ENCODE peak calls at places on chromosomes 1 and 21, in six cellular contexts. V is ovary, I is suprapubic skin, Q is transverse colon, H is stomach, K is A549. O is an unnamed sample.

GRCh38 chr1:156802421-156802820 is 14.2 kb downstream of the SH2D2A start:
- DNase-seq in V (no peak), I (peak), Q (no peak), H (no peak), K (no peak), O (no peak)

GRCh38 chr21:45404726-45405270 is at the start of gene COL18A1:
- DNase-seq in V (peak), I (no peak), Q (peak), H (peak), K (peak), O (peak)

GRCh38 chr1:150560011-150560438 is 10.8 kb downstream of the ADAMTSL4 start:
- DNase-seq in V (peak), I (peak), Q (peak), H (peak), K (peak), O (peak)

GRCh38 chr1:226889616-226890330 is 19.4 kb downstream of the PSEN2 start:
- DNase-seq in V (no peak), I (no peak), Q (no peak), H (no peak), K (no peak), O (no peak)

GRCh38 chr1:13652238-13652637 is 47.8 kb upstream of the PRDM2 start:
- DNase-seq in V (no peak), I (no peak), Q (no peak), H (no peak), K (no peak), O (no peak)

GRCh38 chr21:27633631-27634030 is 666.7 kb upstream of the ADAMTS5 start:
- DNase-seq in V (no peak), I (no peak), Q (no peak), H (no peak), K (no peak), O (no peak)

GRCh38 chr1:247385283-247385682 is 30.7 kb upstream of the NLRP3 start:
- DNase-seq in V (no peak), I (no peak), Q (no peak), H (no peak), K (no peak), O (no peak)

GRCh38 chr21:34870246-34870645 is 178.9 kb downstream of the RUNX1 start:
- DNase-seq in V (no peak), I (no peak), Q (no peak), H (no peak), K (no peak), O (no peak)

GRCh38 chr21:46084041-46084561 is 13.8 kb upstream of the COL6A2 start:
- DNase-seq in V (no peak), I (no peak), Q (no peak), H (no peak), K (no peak), O (no peak)

GRCh38 chr21:35583566-35584216 is 476.6 kb downstream of the SETD4 start:
- DNase-seq in V (no peak), I (no peak), Q (no peak), H (no peak), K (no peak), O (no peak)

GRCh38 chr1:7253118-7253480 is 467.8 kb downstream of the CAMTA1 start:
- DNase-seq in V (no peak), I (peak), Q (no peak), H (no peak), K (no peak), O (no peak)

GRCh38 chr1:178928985-178929384 is 58.1 kb upstream of the ANGPTL1 start:
- DNase-seq in V (no peak), I (no peak), Q (no peak), H (no peak), K (no peak), O (no peak)

GRCh38 chr1:67611841-67612240 is 73.2 kb upstream of the GADD45A start:
- DNase-seq in V (no peak), I (no peak), Q (no peak), H (no peak), K (no peak), O (no peak)

GRCh38 chr1:56816909-56817308 is 2.3 kb downstream of the FYB2 start:
- DNase-seq in V (no peak), I (no peak), Q (no peak), H (no peak), K (no peak), O (no peak)

GRCh38 chr1:26826261-26827201 is at the start of gene ZDHHC18:
- DNase-seq in V (peak), I (no peak), Q (peak), H (peak), K (peak), O (peak)

GRCh38 chr1:187516874-187517273 is 688.1 kb downstream of the PLA2G4A start:
- DNase-seq in V (no peak), I (no peak), Q (no peak), H (no peak), K (no peak), O (no peak)

DNA sequence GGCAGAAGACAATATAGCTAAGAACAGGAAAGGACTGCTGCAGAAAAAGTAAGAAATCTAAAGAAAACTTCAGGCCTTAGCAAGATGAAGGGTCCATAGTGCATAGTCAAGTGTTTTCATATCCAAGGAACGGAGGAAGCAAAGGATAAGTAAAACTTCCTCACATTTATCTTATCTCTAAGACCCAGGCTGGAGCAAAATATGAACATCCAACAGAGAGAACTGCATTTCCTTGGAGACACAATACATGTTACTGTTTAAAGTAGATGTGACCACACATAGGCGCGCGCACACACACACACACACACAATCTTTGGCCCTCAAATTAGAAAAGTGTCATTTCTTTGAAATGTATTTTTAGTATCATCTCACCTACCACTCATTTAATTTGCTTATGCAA is 66.7 kb downstream of the TTLL7 start:
- DNase-seq in V (no peak), I (no peak), Q (no peak), H (no peak), K (no peak), O (no peak)
- H3K27ac ChIP-seq in V (no peak), I (no peak), Q (no peak), H (no peak), K (no peak), O (no peak)

GRCh38 chr1:61910035-61910434 is 167.8 kb downstream of the PATJ start:
- DNase-seq in V (no peak), I (no peak), Q (no peak), H (no peak), K (no peak), O (no peak)

GRCh38 chr1:61914823-61915482 is 172.7 kb downstream of the PATJ start:
- DNase-seq in V (no peak), I (no peak), Q (no peak), H (no peak), K (no peak), O (no peak)
- TF ChIP-seq EP300 in V (no peak), I (no peak), Q (no peak), H (no peak), K (no peak), O (no peak)

GRCh38 chr21:39084979-39085729 is 98.1 kb downstream of the PSMG1 start:
- DNase-seq in V (no peak), I (no peak), Q (no peak), H (no peak), K (no peak), O (no peak)
- H3K27ac ChIP-seq in V (no peak), I (no peak), Q (no peak), H (no peak), K (no peak), O (no peak)

GRCh38 chr1:100759188-100759587 is 39.6 kb downstream of the VCAM1 start:
- DNase-seq in V (no peak), I (no peak), Q (no peak), H (no peak), K (no peak), O (no peak)
- TF ChIP-seq EP300 in V (no peak), I (no peak), Q (no peak), H (no peak), K (no peak), O (no peak)

DNA sequence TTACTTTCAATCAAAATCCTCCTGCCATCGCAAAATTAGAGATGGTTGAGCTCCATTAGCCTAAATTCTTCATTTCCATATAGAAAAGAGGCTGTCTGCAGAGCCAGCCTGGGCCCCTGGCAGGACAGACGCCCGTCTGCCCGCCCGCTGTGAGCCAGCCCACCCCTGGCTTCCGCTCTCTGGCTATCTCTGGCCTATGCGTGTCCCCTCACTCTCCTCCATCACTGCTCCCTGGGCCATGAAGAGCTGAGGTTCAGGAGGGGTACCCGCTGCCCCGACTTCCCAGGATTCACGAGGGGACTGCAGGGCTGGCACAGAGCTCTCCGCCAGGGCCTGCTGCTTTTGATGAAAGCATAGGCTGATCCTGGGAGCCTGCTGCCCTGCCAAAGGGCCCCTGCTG is 117.6 kb downstream of the CASZ1 start:
- DNase-seq in V (no peak), I (no peak), Q (no peak), H (no peak), K (no peak), O (peak)
- H3K27ac ChIP-seq in V (no peak), I (peak), Q (peak), H (peak), K (no peak), O (peak)

DNA sequence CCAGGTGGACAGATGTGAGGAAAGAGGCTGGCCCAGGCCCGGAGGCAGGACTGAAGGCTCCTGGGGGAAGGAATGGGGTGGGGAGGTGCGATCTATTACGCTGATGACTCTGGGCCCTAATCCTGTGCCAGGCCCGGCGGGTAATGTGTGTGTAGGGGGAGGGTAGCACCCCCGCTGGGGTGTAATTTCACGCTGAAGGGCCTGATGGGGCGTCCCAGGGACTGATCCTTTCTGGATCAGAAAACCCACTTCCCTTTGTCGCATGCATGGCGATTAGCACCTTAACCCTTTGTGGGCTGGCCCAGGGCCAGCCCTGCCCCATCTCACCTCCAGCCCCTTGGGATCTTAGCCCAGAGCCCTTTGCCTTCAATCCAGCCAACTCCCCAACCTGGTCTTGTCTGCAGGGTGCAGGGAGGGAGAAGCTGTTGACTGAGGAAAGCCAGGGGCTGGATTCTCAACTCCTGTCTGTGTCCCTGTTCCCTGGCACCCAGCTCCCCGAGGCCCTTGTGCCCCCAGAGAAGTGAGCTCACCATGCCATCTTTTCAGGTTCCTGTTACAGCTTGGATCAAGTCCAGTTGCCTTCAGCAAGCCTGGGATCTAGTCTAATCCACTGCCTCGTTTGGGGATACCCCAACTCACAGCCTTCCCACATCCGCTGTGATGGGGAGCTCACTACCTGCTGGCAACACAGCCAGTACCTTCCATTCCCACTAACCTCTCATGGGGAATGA is 26.0 kb downstream of the KNCN start:
- DNase-seq in V (no peak), I (no peak), Q (no peak), H (no peak), K (no peak), O (no peak)
- TF ChIP-seq EP300 in V (no peak), I (no peak), Q (no peak), H (no peak), K (no peak), O (no peak)

GRCh38 chr1:33151115-33151514 is 30.7 kb downstream of the TRIM62 start:
- DNase-seq in V (no peak), I (no peak), Q (peak), H (no peak), K (no peak), O (no peak)
- H3K27ac ChIP-seq in V (no peak), I (no peak), Q (no peak), H (peak), K (no peak), O (no peak)

GRCh38 chr21:14687277-14687642 is 141.1 kb upstream of the SAMSN1 start:
- DNase-seq in V (no peak), I (no peak), Q (no peak), H (no peak), K (no peak), O (no peak)
- TF ChIP-seq EP300 in V (no peak), I (no peak), Q (no peak), H (no peak), K (no peak), O (no peak)

GRCh38 chr1:182309631-182310351 is 81.8 kb downstream of the GLUL start:
- DNase-seq in V (no peak), I (no peak), Q (no peak), H (no peak), K (no peak), O (no peak)
- H3K27ac ChIP-seq in V (no peak), I (no peak), Q (peak), H (peak), K (no peak), O (no peak)

GRCh38 chr1:53014791-53015507 is 47.1 kb upstream of the PODN start:
- DNase-seq in V (peak), I (peak), Q (peak), H (peak), K (peak), O (peak)
- TF ChIP-seq EP300 in V (no peak), I (no peak), Q (no peak), H (no peak), K (no peak), O (no peak)